ENCODE peak calls at places on chromosomes 11 and 22, in five cellular contexts. B is neuronal stem cell, D is hepatocyte, G is fibroblast of lung, H is neural progenitor cell. C is an unnamed sample. For H3K9me3, the result is how much of the 10 kb centered on the place peaks cover.

GRCh38 chr11:10375280-10376048 is 70.6 kb downstream of the ADM start:
- DNase-seq in G (peak), H (no peak), D (no peak), B (no peak), C (no peak)

GRCh38 chr11:130145328-130145812 is 14.2 kb upstream of the ST14 start:
- DNase-seq in H (no peak), B (no peak), D (peak), G (no peak), C (no peak)

GRCh38 chr11:72687326-72687725 is 13.1 kb upstream of the PDE2A start:
- DNase-seq in H (no peak), D (no peak), G (no peak), B (no peak), C (no peak)

GRCh38 chr22:27487600-27488450 is 313.7 kb downstream of the MN1 start:
- DNase-seq in B (no peak), H (no peak), G (peak), D (peak), C (no peak)

GRCh38 chr11:11588890-11589289 is 32.9 kb downstream of the GALNT18 start:
- DNase-seq in D (no peak), B (no peak), H (no peak), G (no peak), C (no peak)

GRCh38 chr11:67289226-67289650 is at the start of gene ANKRD13D:
- DNase-seq in H (no peak), D (no peak), G (no peak), B (no peak), C (no peak)

GRCh38 chr11:31606893-31607292 is 97.3 kb downstream of the ELP4 start:
- DNase-seq in G (no peak), D (no peak), H (no peak), B (no peak), C (no peak)

GRCh38 chr11:134340354-134340964 is 8.7 kb downstream of the GLB1L2 start:
- DNase-seq in H (no peak), B (no peak), G (no peak), D (no peak), C (no peak)

GRCh38 chr22:27435839-27436581 is 365.5 kb downstream of the MN1 start:
- DNase-seq in B (peak), D (peak), G (peak), H (peak), C (no peak)

GRCh38 chr22:43342347-43343261 is 568 bp downstream of the SCUBE1 start:
- DNase-seq in D (peak), B (no peak), H (peak), G (no peak), C (no peak)

GRCh38 chr22:19884161-19884953 is 29.7 kb upstream of the GNB1L start:
- DNase-seq in B (no peak), H (no peak), G (no peak), D (no peak), C (no peak)

GRCh38 chr11:67304511-67305113 is 1.3 kb downstream of the SSH3 start:
- DNase-seq in G (no peak), B (no peak), H (no peak), D (peak), C (no peak)

GRCh38 chr11:67277231-67277961 is 11.1 kb downstream of the GRK2 start:
- DNase-seq in B (no peak), D (no peak), G (peak), H (peak), C (no peak)

GRCh38 chr11:10540546-10540914 is 457 bp downstream of the RNF141 start:
- DNase-seq in H (peak), D (peak), G (peak), B (no peak), C (no peak)

GRCh38 chr11:130217632-130218031 is 58.0 kb downstream of the ST14 start:
- DNase-seq in H (no peak), G (no peak), D (no peak), B (no peak), C (no peak)

GRCh38 chr11:7165911-7166310 is 77.1 kb downstream of the RBMXL2 start:
- DNase-seq in B (no peak), D (peak), G (no peak), H (peak), C (no peak)

GRCh38 chr11:116379185-116379828 is 393.5 kb downstream of the BUD13 start:
- DNase-seq in B (peak), D (peak), G (peak), H (peak), C (no peak)

GRCh38 chr11:130323452-130324448 is 9.0 kb upstream of the ZBTB44 start:
- DNase-seq in G (peak), H (no peak), B (no peak), D (no peak), C (no peak)

GRCh38 chr11:46281374-46281831 is 3.9 kb downstream of the CREB3L1 start:
- DNase-seq in G (peak), D (peak), B (no peak), H (peak), C (no peak)

GRCh38 chr11:15180212-15180814 is 65.6 kb downstream of the INSC start:
- DNase-seq in H (no peak), G (no peak), D (no peak), B (no peak), C (no peak)

GRCh38 chr11:19714387-19715363 is 2.0 kb downstream of the NAV2 start:
- DNase-seq in G (peak), D (peak), H (peak), B (no peak), C (no peak)

GRCh38 chr11:36689442-36689841 is 91.4 kb upstream of the RAG2 start:
- DNase-seq in G (no peak), H (no peak), D (no peak), B (no peak), C (no peak)

DNA sequence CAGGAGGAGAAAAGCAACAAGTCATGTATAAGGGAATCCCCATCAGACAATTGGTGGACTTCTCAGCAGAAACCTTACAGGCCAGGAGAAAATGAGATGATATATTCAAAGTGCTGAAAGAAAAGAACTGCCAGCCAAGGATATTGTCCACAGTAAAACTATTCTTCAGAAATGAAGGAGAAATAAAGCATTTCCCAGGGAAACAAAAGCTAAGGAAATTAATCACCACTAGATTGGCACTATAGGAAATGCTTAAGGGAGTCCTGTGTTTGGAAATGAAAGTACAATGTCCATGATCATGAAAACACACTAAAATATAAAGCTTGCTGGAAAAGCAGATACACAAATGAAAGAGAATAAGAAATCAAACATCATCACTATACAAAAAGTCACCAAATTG is 282.0 kb downstream of the BLID start:
- DNase-seq in H (no peak), G (no peak), D (no peak), B (no peak), C (no peak)
- H3K9me3 ChIP-seq in H (under half), G (under half), D (under half), B (under half), C (under half)

GRCh38 chr22:42080287-42080686 is 787 bp downstream of the SMDT1 start:
- DNase-seq in G (peak), D (peak), B (no peak), H (peak), C (no peak)
- H2AFZ ChIP-seq in G (peak), D (peak), B (peak), H (peak), C (peak)

GRCh38 chr22:47298017-47298820 is 535.8 kb downstream of the TBC1D22A start:
- DNase-seq in H (no peak), G (peak), B (no peak), D (no peak), C (no peak)
- H3K9me3 ChIP-seq in H (under half), G (under half), B (half or more), D (under half), C (under half)

GRCh38 chr11:325796-326591 is 5.3 kb upstream of the IFITM3 start:
- DNase-seq in D (no peak), B (no peak), H (no peak), G (no peak), C (no peak)

GRCh38 chr11:326592-326841 is 5.9 kb upstream of the IFITM3 start:
- DNase-seq in G (no peak), D (no peak), B (no peak), H (no peak), C (no peak)

GRCh38 chr11:327581-327923 is 6.9 kb upstream of the IFITM3 start:
- DNase-seq in G (no peak), B (no peak), H (no peak), D (no peak), C (no peak)

GRCh38 chr11:326842-327580 is 6.4 kb upstream of the IFITM3 start:
- DNase-seq in G (peak), B (no peak), D (peak), H (no peak), C (no peak)

GRCh38 chr11:324131-324530 is 3.5 kb upstream of the IFITM3 start:
- DNase-seq in B (no peak), D (no peak), G (no peak), H (no peak), C (no peak)
- H2AFZ ChIP-seq in B (peak), D (peak), G (peak), H (no peak), C (no peak)

DNA sequence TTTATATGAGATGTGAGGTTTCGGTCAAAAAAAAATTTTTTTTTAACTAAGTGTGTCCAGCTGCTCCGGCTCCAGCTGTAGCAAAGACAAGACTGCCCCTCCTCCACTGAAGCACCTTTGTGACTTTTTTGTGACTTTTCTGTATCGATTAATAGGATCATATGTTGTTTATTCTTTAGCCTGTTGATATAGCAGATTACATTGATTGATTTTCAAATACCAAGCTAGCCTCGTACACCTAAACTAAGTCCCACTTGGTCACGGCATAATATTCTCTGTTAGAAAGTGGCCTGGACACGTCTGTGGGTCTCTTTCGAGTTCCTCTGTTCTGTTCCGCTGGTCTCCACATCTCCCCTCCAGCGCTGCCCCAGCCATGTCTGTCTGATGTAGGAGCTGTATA is 126.8 kb downstream of the IGLL1 start:
- DNase-seq in H (no peak), B (no peak), G (no peak), D (no peak), C (no peak)
- H3K9me3 ChIP-seq in H (under half), B (under half), G (under half), D (under half), C (under half)

GRCh38 chr22:33240901-33241300 is 182.7 kb upstream of the SYN3 start:
- DNase-seq in G (no peak), H (no peak), D (no peak), B (no peak), C (no peak)
- H2AFZ ChIP-seq in G (no peak), H (no peak), D (no peak), B (no peak), C (peak)

DNA sequence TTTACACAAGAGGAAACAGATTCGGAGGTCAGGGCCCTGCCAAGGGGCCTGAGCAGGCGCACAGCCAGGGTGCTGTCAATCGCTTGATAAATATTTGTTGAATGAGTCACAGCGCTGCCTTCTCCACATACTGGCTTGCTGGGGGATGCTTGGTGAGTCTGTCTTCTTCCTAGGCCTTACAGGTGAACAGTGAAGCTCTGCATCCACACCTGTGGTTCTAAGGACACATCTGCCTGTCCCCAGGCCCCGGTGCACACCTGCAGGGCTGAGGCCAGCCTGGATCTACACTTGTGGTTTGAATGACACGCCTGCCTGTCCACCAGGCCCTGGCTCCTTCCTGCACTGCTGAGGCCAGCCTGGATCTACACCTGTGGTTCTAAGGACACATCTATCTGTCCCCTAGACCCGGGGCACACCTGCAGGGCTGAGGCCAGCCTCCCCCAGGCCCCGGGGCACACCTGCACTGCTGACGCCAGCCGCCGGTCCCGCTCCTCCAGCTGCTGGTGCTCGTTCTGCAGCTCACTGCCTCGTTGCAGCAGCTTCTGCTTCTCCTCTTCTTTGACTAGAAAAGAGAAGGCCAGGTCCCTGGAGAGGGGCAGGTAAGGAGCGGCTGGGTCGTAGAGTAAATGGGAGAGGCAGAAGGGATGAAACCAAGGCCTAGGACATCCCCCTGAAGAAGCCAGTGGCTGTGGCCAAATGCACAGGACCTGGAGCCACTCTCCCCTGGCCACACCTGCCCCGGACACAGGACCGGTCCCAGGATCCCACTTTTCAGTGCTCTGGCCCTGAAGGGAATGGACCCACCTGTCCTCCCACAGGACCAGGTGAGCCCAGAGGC is 124.6 kb downstream of the PHF21B start:
- DNase-seq in D (peak), G (no peak), B (no peak), H (no peak), C (no peak)
- H3K9me3 ChIP-seq in D (under half), G (under half), B (under half), H (under half), C (under half)

GRCh38 chr22:50270302-50271010 is at the start of gene MAPK11:
- DNase-seq in G (peak), H (peak), D (peak), B (peak), C (no peak)

GRCh38 chr22:50268655-50269113 is 1.5 kb downstream of the MAPK11 start:
- DNase-seq in B (no peak), H (no peak), D (no peak), G (no peak), C (no peak)

GRCh38 chr22:50266994-50267393 is 3.2 kb downstream of the MAPK11 start:
- DNase-seq in B (no peak), D (no peak), G (no peak), H (no peak), C (no peak)

GRCh38 chr22:50269573-50270301 is 443 bp downstream of the MAPK11 start:
- DNase-seq in B (no peak), H (no peak), D (peak), G (no peak), C (no peak)

DNA sequence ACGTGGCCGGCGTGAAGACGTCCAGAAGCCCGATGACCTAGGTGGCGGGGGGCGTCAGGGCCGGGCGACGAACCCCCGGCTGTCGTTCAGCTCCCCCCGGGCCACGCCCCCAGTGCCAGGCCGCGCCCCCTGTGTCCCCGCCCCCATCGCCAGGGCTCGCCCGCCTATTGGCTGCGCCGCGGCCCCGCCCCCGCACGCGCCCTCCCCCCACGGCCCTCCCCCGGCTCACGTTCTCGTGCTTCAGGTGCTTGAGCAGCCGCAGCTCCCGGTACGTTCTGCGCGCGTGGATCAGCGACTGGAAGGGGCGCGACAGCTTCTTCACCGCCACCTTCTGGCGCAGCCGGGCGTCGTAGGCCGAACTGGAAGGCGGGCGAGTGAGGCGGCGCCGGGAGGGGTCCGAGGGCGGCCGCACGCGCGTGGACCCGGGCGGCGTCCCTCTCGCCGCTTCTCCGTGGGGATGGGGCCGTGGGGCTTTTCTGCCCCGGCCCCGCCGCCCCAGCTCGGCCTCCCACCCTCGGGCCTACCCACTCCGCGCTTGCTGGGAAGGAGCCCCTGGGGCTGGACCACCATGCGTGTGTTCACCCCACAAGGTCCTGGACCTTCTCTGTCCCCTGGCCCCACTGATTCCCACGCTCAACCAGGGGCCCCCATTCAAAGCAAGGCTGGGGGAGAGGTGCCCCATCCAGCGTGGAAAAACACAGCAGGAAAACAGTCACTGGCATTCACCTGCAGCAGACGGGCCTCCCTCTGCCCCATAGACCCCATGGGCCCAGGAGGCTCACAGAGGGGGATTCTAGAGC is 2.4 kb downstream of the MAPK11 start:
- DNase-seq in G (peak), H (peak), D (peak), B (no peak), C (no peak)
- H2AFZ ChIP-seq in G (no peak), H (no peak), D (no peak), B (no peak), C (no peak)

GRCh38 chr22:49710746-49711145 is 116.9 kb downstream of the BRD1 start:
- DNase-seq in D (no peak), G (no peak), H (no peak), B (no peak), C (no peak)

GRCh38 chr22:49709464-49709863 is 118.2 kb downstream of the BRD1 start:
- DNase-seq in B (no peak), G (no peak), H (no peak), D (no peak), C (no peak)

GRCh38 chr22:49713003-49713402 is 114.7 kb downstream of the BRD1 start:
- DNase-seq in D (no peak), G (no peak), H (no peak), B (no peak), C (no peak)

GRCh38 chr22:49715450-49715849 is 112.2 kb downstream of the BRD1 start:
- DNase-seq in H (no peak), B (no peak), D (no peak), G (no peak), C (no peak)

DNA sequence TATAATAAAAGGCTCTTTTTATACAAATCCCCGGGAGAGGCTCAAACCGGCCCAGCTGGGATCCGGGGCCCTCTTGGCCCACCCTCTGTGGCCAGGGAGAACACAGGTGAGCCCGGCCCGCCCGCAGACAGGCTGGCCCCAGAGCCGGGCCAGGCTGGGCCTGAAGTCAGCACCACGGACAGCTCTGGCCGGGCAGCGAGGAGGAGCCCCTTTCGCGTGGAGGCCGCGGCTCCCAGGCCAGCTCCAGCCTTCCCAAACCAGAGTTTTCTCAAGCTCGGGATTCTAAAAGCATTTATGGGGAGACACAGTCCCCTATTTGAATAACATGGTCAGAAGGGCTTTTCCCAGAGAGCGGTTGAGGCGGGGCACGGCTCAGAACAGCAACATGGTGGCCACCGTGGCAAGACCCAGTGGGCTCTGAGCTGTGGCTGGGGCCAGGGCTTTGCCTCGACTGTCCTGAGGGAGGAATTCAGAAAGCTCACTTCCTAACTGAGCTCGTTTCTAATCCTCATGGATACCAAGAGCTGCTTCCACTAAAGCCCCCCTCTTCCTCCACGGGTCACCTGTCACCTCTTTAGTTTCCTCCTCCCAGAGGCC is 115.4 kb downstream of the BRD1 start:
- DNase-seq in D (peak), G (no peak), B (peak), H (peak), C (no peak)
- H3K9me3 ChIP-seq in D (under half), G (under half), B (under half), H (under half), C (under half)

GRCh38 chr11:48129697-48130395 is 86.8 kb upstream of the OR4B1 start:
- DNase-seq in G (no peak), D (no peak), H (no peak), B (no peak), C (no peak)
- H2AFZ ChIP-seq in G (no peak), D (no peak), H (no peak), B (no peak), C (no peak)

C was measured in keratinocyte.